ENCODE peak calls at places on chromosomes 13 and 19, in four cellular contexts. N, E, A and B are unnamed samples.

GRCh38 chr19:13212759-13213330 is 62.6 kb downstream of the IER2 start:
- DNase-seq in N (peak; percentile 62), E (peak; percentile 84), A (peak; percentile 21), B (peak; percentile 54)

GRCh38 chr19:17234911-17235617 is 9.0 kb downstream of the OCEL1 start:
- DNase-seq in N (peak; percentile 59), E (peak; percentile 82), A (no peak), B (peak; percentile 22)

GRCh38 chr13:82833928-82834327 is 1048.3 kb downstream of the SLITRK1 start:
- DNase-seq in N (no peak), E (no peak), A (no peak), B (no peak)

GRCh38 chr19:46181386-46181774 is 33.3 kb downstream of the IGFL2 start:
- DNase-seq in N (no peak), E (no peak), A (no peak), B (no peak)

GRCh38 chr13:114090476-114090875 is 41.9 kb downstream of the RASA3 start:
- DNase-seq in N (no peak), E (peak; percentile 6), A (no peak), B (no peak)

GRCh38 chr19:47058621-47059020 is 10.2 kb upstream of the TMEM160 start:
- DNase-seq in N (no peak), E (no peak), A (no peak), B (no peak)

GRCh38 chr19:2166741-2167738 is 3.3 kb downstream of the DOT1L start:
- DNase-seq in N (no peak), E (no peak), A (no peak), B (no peak)

GRCh38 chr19:52786078-52786463 is 520 bp downstream of the ZNF600 start:
- DNase-seq in N (peak; percentile 14), E (peak; percentile 31), A (no peak), B (no peak)

GRCh38 chr13:74135306-74136088 is 1.3 kb upstream of the KLF12 start:
- DNase-seq in N (peak; percentile 85), E (peak; percentile 78), A (no peak), B (peak; percentile 71)

GRCh38 chr13:60627071-60627686 is 230.2 kb downstream of the TDRD3 start:
- DNase-seq in N (peak; percentile 64), E (peak; percentile 75), A (no peak), B (peak; percentile 61)

GRCh38 chr13:73835138-73835721 is 299.0 kb downstream of the KLF12 start:
- DNase-seq in N (peak; percentile 3), E (no peak), A (peak; percentile 21), B (no peak)

GRCh38 chr19:47156861-47157454 is 26.3 kb downstream of the SAE1 start:
- DNase-seq in N (no peak), E (no peak), A (no peak), B (no peak)

GRCh38 chr13:97295279-97296182 is 73.4 kb downstream of the MBNL2 start:
- DNase-seq in N (no peak), E (no peak), A (no peak), B (no peak)

GRCh38 chr13:52104624-52105023 is 24.2 kb downstream of the NEK5 start:
- DNase-seq in N (no peak), E (no peak), A (no peak), B (no peak)

GRCh38 chr13:23460921-23461320 is 27.4 kb upstream of the SACS start:
- DNase-seq in N (no peak), E (no peak), A (no peak), B (no peak)

GRCh38 chr19:17406887-17407196 is 1.4 kb upstream of the BST2 start:
- DNase-seq in N (no peak), E (no peak), A (no peak), B (no peak)

GRCh38 chr19:33794578-33795369 is 1.9 kb upstream of the KCTD15 start:
- DNase-seq in N (peak; percentile 52), E (peak; percentile 54), A (no peak), B (no peak)

GRCh38 chr19:46368116-46368515 is 21.2 kb downstream of the PPP5C start:
- DNase-seq in N (no peak), E (no peak), A (no peak), B (no peak)

GRCh38 chr19:6551607-6552450 is 21.0 kb downstream of the TNFSF9 start:
- DNase-seq in N (peak; percentile 56), E (peak; percentile 82), A (no peak), B (peak; percentile 48)

GRCh38 chr19:12847159-12848139 is 9.1 kb downstream of the MAST1 start:
- DNase-seq in N (peak; percentile 99), E (peak; percentile 98), A (peak; percentile 48), B (peak; percentile 98)

GRCh38 chr19:39997595-39998216 is 846 bp downstream of the ZNF546 start:
- DNase-seq in N (no peak), E (no peak), A (no peak), B (no peak)

GRCh38 chr13:103194871-103195270 is 128.7 kb upstream of the SLC10A2 start:
- DNase-seq in N (no peak), E (no peak), A (no peak), B (no peak)

DNA sequence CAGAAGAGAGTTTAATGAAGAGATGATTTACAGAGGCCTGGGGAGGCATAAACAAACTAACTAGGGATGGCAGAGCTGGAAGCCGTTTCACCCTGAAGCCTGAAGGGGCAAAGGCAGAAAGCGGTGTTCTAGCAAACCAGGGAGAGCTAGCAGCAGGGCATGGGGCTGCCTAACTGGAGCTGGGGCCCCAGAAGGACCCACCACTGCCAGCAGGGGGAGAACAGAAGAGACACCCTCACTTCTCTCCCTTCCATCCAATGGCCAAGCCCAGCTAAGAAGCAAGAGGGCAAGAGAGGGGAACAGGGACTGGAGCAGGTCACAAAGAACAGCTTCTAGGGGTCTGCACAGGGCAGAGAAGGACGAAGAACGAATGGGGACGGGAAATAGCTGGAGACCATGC is 195.5 kb downstream of the KATNAL1 start:
- DNase-seq in N (peak; percentile 41), E (peak; percentile 31), A (no peak), B (no peak)
- TF ChIP-seq CTCF in N (peak; percentile 29), E (peak; percentile 15), A (peak; percentile 38), B (peak; percentile 35)

DNA sequence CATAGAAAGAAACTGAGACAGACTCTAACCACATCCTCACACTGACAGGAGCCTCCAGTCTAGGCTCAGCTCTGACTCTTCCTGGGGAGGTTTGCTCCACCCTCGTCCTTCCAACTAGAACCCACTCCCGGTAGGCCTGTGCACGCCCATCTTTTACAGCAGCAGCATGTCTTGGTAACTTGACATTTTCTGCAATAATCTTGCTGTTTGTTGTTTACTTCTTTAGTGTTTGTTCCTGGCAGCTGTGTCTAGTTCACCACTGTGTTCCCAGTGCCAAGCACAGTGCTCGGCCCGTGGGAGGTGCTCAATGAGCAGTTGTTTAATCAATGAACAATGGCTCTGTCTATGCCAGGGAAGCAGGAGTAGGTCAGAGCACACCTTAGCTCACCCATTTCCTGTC is 23.1 kb upstream of the ZNF729 start:
- DNase-seq in N (no peak), E (no peak), A (no peak), B (no peak)
- TF ChIP-seq CTCF in N (no peak), E (no peak), A (no peak), B (no peak)

DNA sequence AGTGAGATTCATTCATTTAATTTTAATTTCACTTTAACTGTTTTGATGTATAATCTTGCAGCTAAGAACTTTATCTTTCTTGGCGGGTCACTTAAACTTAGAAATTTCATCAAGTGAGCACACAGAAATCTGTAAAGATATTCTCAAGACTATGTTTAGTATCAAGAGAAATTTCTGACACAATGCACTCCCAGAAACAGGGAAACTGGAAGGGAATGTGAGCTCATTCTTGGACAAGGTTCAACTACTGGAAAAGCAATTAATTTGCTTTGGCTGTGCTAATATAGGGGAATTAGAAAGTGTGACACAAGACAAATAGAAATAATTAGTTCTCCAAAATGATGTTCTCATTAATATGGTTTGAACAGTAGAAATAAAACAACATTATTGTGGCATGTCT is 402.3 kb downstream of the DACH1 start:
- DNase-seq in N (no peak), E (no peak), A (no peak), B (no peak)
- TF ChIP-seq CTCF in N (no peak), E (no peak), A (no peak), B (no peak)

GRCh38 chr13:33409673-33410072 is 124.1 kb upstream of the STARD13 start:
- DNase-seq in N (no peak), E (no peak), A (no peak), B (no peak)

GRCh38 chr13:33405371-33405770 is 119.8 kb upstream of the STARD13 start:
- DNase-seq in N (no peak), E (no peak), A (no peak), B (no peak)

GRCh38 chr13:33411312-33411711 is 125.8 kb upstream of the STARD13 start:
- DNase-seq in N (no peak), E (no peak), A (no peak), B (no peak)

GRCh38 chr13:33415822-33416221 is 130.3 kb upstream of the STARD13 start:
- DNase-seq in N (no peak), E (no peak), A (no peak), B (no peak)

DNA sequence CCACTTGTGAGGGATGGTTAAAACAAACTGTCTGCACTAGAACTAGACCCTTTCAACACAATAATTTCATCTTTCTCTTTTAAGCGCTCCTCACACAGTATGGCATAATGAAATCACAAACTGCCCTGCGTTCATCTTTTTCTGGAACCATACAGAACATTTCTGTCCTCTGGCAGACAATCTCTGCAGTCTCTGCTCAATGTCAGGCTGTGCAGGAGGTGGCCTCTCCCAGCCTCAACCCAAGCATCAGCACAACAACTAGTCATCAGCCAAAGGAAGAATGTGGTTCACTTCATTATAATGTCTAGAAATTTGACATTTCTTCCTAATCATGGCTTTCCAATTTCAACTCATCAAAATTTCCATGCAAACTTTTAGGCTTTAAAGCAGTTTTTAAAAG is 125.1 kb upstream of the STARD13 start:
- DNase-seq in N (no peak), E (no peak), A (no peak), B (no peak)
- TF ChIP-seq CTCF in N (no peak), E (no peak), A (no peak), B (no peak)

GRCh38 chr19:48182434-48182833 is 12.0 kb downstream of the ZSWIM9 start:
- DNase-seq in N (no peak), E (peak; percentile 32), A (no peak), B (no peak)
- TF ChIP-seq CTCF in N (no peak), E (no peak), A (no peak), B (no peak)

GRCh38 chr13:37618554-37618953 is 20.0 kb upstream of the POSTN start:
- DNase-seq in N (no peak), E (no peak), A (peak; percentile 33), B (no peak)
- TF ChIP-seq CTCF in N (no peak), E (no peak), A (no peak), B (no peak)

GRCh38 chr13:107531816-107532215 is 683.5 kb downstream of the LIG4 start:
- DNase-seq in N (no peak), E (no peak), A (no peak), B (no peak)
- TF ChIP-seq CTCF in N (no peak), E (no peak), A (no peak), B (no peak)